ENCODE peak calls at places on chromosomes 1 and 21, in five cellular contexts. P, L, W, G and D are unnamed samples.

GRCh38 chr21:37071561-37072238 is 1.2 kb downstream of the PIGP start:
- DNase-seq in P (peak; percentile 45), L (peak; percentile 76), W (peak; percentile 68), G (peak; percentile 73), D (peak; percentile 46)

GRCh38 chr1:206737729-206738222 is 32.8 kb upstream of the IL19 start:
- DNase-seq in P (no peak), L (no peak), W (no peak), G (no peak), D (no peak)

GRCh38 chr1:193355179-193355578 is 168.8 kb upstream of the B3GALT2 start:
- DNase-seq in P (no peak), L (no peak), W (no peak), G (no peak), D (no peak)

GRCh38 chr21:37509802-37510393 is 143.3 kb downstream of the DYRK1A start:
- DNase-seq in P (peak; percentile 82), L (no peak), W (no peak), G (no peak), D (no peak)

GRCh38 chr1:210754931-210755670 is 378.8 kb downstream of the KCNH1 start:
- DNase-seq in P (no peak), L (no peak), W (no peak), G (no peak), D (no peak)

GRCh38 chr1:22259581-22260282 is 116.8 kb upstream of the WNT4 start:
- DNase-seq in P (peak; percentile 50), L (no peak), W (peak; percentile 43), G (peak; percentile 68), D (no peak)

GRCh38 chr1:165288301-165289120 is 68.0 kb downstream of the LMX1A start:
- DNase-seq in P (no peak), L (no peak), W (no peak), G (no peak), D (no peak)

GRCh38 chr1:88684482-88685238 is 587 bp downstream of the PKN2 start:
- DNase-seq in P (peak; percentile 34), L (peak; percentile 33), W (peak; percentile 71), G (peak; percentile 75), D (peak; percentile 50)

GRCh38 chr1:31575373-31576140 is 758 bp upstream of the TINAGL1 start:
- DNase-seq in P (no peak), L (no peak), W (no peak), G (peak; percentile 75), D (no peak)

GRCh38 chr1:213315571-213315970 is 264.5 kb downstream of the RPS6KC1 start:
- DNase-seq in P (no peak), L (no peak), W (no peak), G (no peak), D (no peak)

GRCh38 chr1:171501305-171502021 is 16.1 kb downstream of the PRRC2C start:
- DNase-seq in P (no peak), L (no peak), W (no peak), G (no peak), D (no peak)

GRCh38 chr1:207867136-207868081 is 43.5 kb downstream of the CD34 start:
- DNase-seq in P (no peak), L (peak; percentile 65), W (peak; percentile 44), G (peak; percentile 74), D (peak; percentile 63)

GRCh38 chr1:53575948-53576305 is 116.7 kb downstream of the DMRTB1 start:
- DNase-seq in P (no peak), L (no peak), W (no peak), G (no peak), D (no peak)

GRCh38 chr21:34701726-34702125 is 32.9 kb downstream of the CLIC6 start:
- DNase-seq in P (no peak), L (no peak), W (no peak), G (no peak), D (no peak)

GRCh38 chr1:91751281-91751680 is 134.7 kb downstream of the TGFBR3 start:
- DNase-seq in P (no peak), L (peak; percentile 66), W (no peak), G (no peak), D (peak; percentile 38)

GRCh38 chr1:150410582-150411101 is 46.7 kb downstream of the RPRD2 start:
- DNase-seq in P (peak; percentile 9), L (no peak), W (no peak), G (peak; percentile 60), D (no peak)

GRCh38 chr1:171257207-171258052 is 9.1 kb downstream of the FMO1 start:
- DNase-seq in P (no peak), L (no peak), W (peak; percentile 69), G (no peak), D (no peak)

GRCh38 chr1:155208406-155208655 is 164 bp upstream of the MTX1 start:
- DNase-seq in P (no peak), L (no peak), W (no peak), G (no peak), D (no peak)

GRCh38 chr21:28454978-28455600 is 537.6 kb downstream of the LTN1 start:
- DNase-seq in P (no peak), L (no peak), W (no peak), G (no peak), D (no peak)

GRCh38 chr1:24085546-24085945 is 26.4 kb downstream of the MYOM3 start:
- DNase-seq in P (no peak), L (no peak), W (no peak), G (no peak), D (no peak)

GRCh38 chr1:97262842-97263241 is 541.3 kb downstream of the PTBP2 start:
- DNase-seq in P (no peak), L (no peak), W (no peak), G (no peak), D (no peak)

GRCh38 chr1:234214129-234214910 is 158.9 kb upstream of the COA6 start:
- DNase-seq in P (no peak), L (no peak), W (no peak), G (peak; percentile 78), D (no peak)
- TF ChIP-seq CTCF in P (no peak), L (no peak), W (no peak), G (no peak), D (no peak)

DNA sequence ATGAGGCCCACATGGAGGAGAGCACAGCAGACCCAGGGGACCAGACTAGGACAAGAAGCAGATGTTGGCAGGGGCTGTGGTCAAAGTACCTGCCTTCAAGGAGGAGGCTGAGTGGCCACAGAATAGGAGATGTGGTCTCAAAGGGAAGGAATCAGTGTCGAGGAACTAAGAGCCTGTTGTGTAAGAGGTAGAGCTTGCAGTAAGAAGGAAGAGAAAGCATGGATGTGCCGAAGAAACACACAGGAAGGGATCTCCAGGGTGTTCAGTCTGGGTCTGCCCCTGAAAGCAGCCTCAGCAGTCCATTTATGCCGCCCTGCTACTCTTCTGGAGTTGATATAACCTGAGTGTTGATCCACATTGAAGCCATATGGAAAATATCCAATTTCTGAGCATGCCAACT is 83.9 kb downstream of the NID1 start:
- DNase-seq in P (no peak), L (no peak), W (no peak), G (no peak), D (no peak)
- H3K27ac ChIP-seq in P (no peak overlapping the region), L (no peak overlapping the region), W (no peak overlapping the region), G (no peak overlapping the region), D (peak overlapping the region; percentile 70)

DNA sequence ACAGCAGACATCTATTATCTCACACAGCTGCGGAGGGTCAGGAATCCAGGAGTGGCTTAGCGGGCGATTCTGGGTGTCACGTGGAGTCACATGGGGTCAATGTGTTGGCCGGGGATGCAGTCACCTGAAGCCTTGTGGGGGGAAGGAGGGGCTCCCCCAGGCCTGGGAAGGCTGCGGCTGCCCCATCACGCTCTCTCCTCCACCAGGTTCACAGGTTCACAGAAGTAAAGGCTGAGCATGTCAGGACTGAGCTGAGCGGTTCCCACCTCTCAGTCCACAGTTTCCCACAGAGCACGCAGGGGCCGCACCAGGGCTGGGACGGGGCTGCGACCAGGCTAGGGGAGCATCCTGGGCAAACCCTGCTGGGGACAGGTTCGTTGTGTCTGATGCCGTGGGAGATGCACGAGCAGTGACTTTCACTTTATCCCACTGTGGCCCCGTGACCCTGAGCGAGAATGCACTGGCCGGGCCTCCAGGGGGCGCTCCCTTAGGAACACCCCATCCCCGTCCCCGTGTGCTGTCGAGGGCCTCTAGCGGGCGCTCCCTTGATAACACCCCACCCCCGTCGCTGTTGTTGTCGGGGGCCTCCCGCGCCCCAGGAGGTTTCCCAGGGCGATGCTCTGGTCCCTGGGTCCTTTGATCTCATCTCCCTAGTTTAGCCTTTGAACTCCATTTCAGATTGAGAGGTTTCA is 73.2 kb upstream of the TRAPPC10 start:
- DNase-seq in P (peak; percentile 52), L (peak; percentile 82), W (peak; percentile 57), G (peak; percentile 89), D (peak; percentile 84)
- H3K4me3 ChIP-seq in P (peak overlapping the region; percentile 50), L (peak overlapping the region; percentile 50), W (no peak overlapping the region), G (peak overlapping the region; percentile 50), D (peak overlapping the region; percentile 62)

DNA sequence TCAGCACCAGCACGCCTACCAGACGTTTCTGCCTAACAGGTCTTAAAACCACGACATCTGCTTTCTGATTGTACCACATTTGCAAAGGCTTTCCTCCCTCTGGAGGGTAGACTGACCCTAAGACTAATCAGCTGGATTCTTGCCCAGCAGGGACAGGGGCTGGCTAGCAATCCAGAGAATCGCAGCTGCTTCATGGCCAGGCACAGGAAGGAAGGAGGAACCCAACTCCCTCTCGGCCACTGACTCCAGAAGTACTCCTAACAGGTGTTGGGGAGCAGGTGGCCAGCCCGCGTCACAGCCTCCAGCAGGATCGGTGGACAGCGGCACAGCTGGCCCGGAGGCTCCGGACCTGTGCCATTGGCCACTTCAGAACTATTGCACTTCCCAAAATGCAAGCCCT is 180.8 kb downstream of the NPHP4 start:
- DNase-seq in P (no peak), L (no peak), W (no peak), G (no peak), D (no peak)
- TF ChIP-seq CTCF in P (no peak), L (no peak), W (no peak), G (no peak), D (no peak)

DNA sequence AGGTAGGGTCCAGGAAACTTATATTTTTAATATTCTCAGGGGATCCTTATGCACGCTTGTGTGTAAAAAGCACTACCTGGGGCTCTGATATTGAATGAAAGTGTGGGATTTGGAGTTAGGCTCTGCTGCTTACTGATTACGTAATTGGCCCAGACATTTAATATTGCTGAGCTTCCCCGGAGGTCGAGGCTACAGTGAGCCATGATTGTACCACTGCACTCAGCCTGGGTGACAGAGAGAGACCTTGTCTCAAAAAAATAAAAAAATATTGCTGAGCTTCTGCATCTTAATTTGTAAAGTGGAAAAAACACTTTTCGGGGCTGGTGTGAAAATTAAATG is 62.2 kb upstream of the KIF26B start:
- DNase-seq in P (no peak), L (no peak), W (no peak), G (no peak), D (no peak)
- H3K27ac ChIP-seq in P (peak overlapping the region; percentile 95), L (no peak overlapping the region), W (no peak overlapping the region), G (no peak overlapping the region), D (no peak overlapping the region)

GRCh38 chr1:227736814-227737432 is 1.7 kb downstream of the SNAP47 start:
- DNase-seq in P (no peak), L (no peak), W (peak; percentile 53), G (no peak), D (no peak)
- H3K4me3 ChIP-seq in P (no peak overlapping the region), L (no peak overlapping the region), W (no peak overlapping the region), G (no peak overlapping the region), D (no peak overlapping the region)

GRCh38 chr1:168762473-168762872 is 33.5 kb upstream of the DPT start:
- DNase-seq in P (no peak), L (no peak), W (no peak), G (no peak), D (no peak)

GRCh38 chr1:168759077-168759476 is 30.1 kb upstream of the DPT start:
- DNase-seq in P (no peak), L (no peak), W (no peak), G (no peak), D (no peak)

GRCh38 chr1:168760241-168760640 is 31.2 kb upstream of the DPT start:
- DNase-seq in P (no peak), L (no peak), W (no peak), G (no peak), D (no peak)

GRCh38 chr1:168763031-168763430 is 34.0 kb upstream of the DPT start:
- DNase-seq in P (no peak), L (no peak), W (no peak), G (no peak), D (no peak)

GRCh38 chr1:168760781-168761180 is 31.8 kb upstream of the DPT start:
- DNase-seq in P (no peak), L (no peak), W (no peak), G (no peak), D (no peak)
- TF ChIP-seq CTCF in P (no peak), L (no peak), W (no peak), G (no peak), D (no peak)